ENCODE peak calls at places on chromosomes 16 and 17, in ten cellular contexts. One of them, this sample, is unnamed.

GRCh38 chr16:56424404-56424765 is 960 bp downstream of the AMFR start:
- DNase-seq in MM.1S: no peak
- DNase-seq in stimulated activated CD8-positive, alpha-beta memory T cell treated with anti-CD3 and anti-CD28 coated beads, Interleukin-7, amount 100 ng/mL, for 48 hours: no peak
- DNase-seq in 8988T: no peak
- DNase-seq in tibial nerve: no peak
- DNase-seq in H7: no peak
- DNase-seq in endothelial cell: no peak
- DNase-seq in germinal center: no peak
- DNase-seq in Right ventricle myocardium superior: no peak
- DNase-seq in substantia nigra: no peak
- DNase-seq in this sample: no peak

GRCh38 chr16:82082543-82083244 is 47.6 kb downstream of the HSD17B2 start:
- DNase-seq in MM.1S: peak; percentile 28
- DNase-seq in stimulated activated CD8-positive, alpha-beta memory T cell treated with anti-CD3 and anti-CD28 coated beads, Interleukin-7, amount 100 ng/mL, for 48 hours: peak; percentile 7
- DNase-seq in 8988T: no peak
- DNase-seq in tibial nerve: no peak
- DNase-seq in H7: no peak
- DNase-seq in endothelial cell: no peak
- DNase-seq in germinal center: no peak
- DNase-seq in Right ventricle myocardium superior: no peak
- DNase-seq in substantia nigra: no peak
- DNase-seq in this sample: no peak

GRCh38 chr17:78142113-78142861 is 3.9 kb upstream of the C17orf99 start:
- DNase-seq in MM.1S: no peak
- DNase-seq in stimulated activated CD8-positive, alpha-beta memory T cell treated with anti-CD3 and anti-CD28 coated beads, Interleukin-7, amount 100 ng/mL, for 48 hours: no peak
- DNase-seq in 8988T: no peak
- DNase-seq in tibial nerve: no peak
- DNase-seq in H7: no peak
- DNase-seq in endothelial cell: no peak
- DNase-seq in germinal center: no peak
- DNase-seq in Right ventricle myocardium superior: no peak
- DNase-seq in substantia nigra: no peak
- DNase-seq in this sample: peak; percentile 75

GRCh38 chr16:57775661-57776469 is 26.4 kb downstream of the KIFC3 start:
- DNase-seq in MM.1S: no peak
- DNase-seq in stimulated activated CD8-positive, alpha-beta memory T cell treated with anti-CD3 and anti-CD28 coated beads, Interleukin-7, amount 100 ng/mL, for 48 hours: no peak
- DNase-seq in 8988T: no peak
- DNase-seq in tibial nerve: peak; percentile 22
- DNase-seq in H7: peak; percentile 95
- DNase-seq in endothelial cell: peak; percentile 82
- DNase-seq in germinal center: no peak
- DNase-seq in Right ventricle myocardium superior: no peak
- DNase-seq in substantia nigra: no peak
- DNase-seq in this sample: peak; percentile 77

GRCh38 chr17:6894206-6894528 is 62.6 kb upstream of the TEKT1 start:
- DNase-seq in MM.1S: no peak
- DNase-seq in stimulated activated CD8-positive, alpha-beta memory T cell treated with anti-CD3 and anti-CD28 coated beads, Interleukin-7, amount 100 ng/mL, for 48 hours: peak; percentile 5
- DNase-seq in 8988T: peak; percentile 26
- DNase-seq in tibial nerve: no peak
- DNase-seq in H7: peak; percentile 91
- DNase-seq in endothelial cell: peak; percentile 69
- DNase-seq in germinal center: peak; percentile 31
- DNase-seq in Right ventricle myocardium superior: no peak
- DNase-seq in substantia nigra: no peak
- DNase-seq in this sample: peak; percentile 2

GRCh38 chr17:77436058-77436442 is 295.3 kb downstream of the SEC14L1 start:
- DNase-seq in MM.1S: no peak
- DNase-seq in stimulated activated CD8-positive, alpha-beta memory T cell treated with anti-CD3 and anti-CD28 coated beads, Interleukin-7, amount 100 ng/mL, for 48 hours: no peak
- DNase-seq in 8988T: no peak
- DNase-seq in tibial nerve: no peak
- DNase-seq in H7: peak; percentile 86
- DNase-seq in endothelial cell: peak; percentile 71
- DNase-seq in germinal center: no peak
- DNase-seq in Right ventricle myocardium superior: peak; percentile 69
- DNase-seq in substantia nigra: no peak
- DNase-seq in this sample: no peak

GRCh38 chr16:68085259-68086071 is at the start of gene NFATC3:
- DNase-seq in MM.1S: peak; percentile 99
- DNase-seq in stimulated activated CD8-positive, alpha-beta memory T cell treated with anti-CD3 and anti-CD28 coated beads, Interleukin-7, amount 100 ng/mL, for 48 hours: peak; percentile 98
- DNase-seq in 8988T: peak; percentile 95
- DNase-seq in tibial nerve: peak; percentile 94
- DNase-seq in H7: peak; percentile 95
- DNase-seq in endothelial cell: peak; percentile 98
- DNase-seq in germinal center: peak; percentile 98
- DNase-seq in Right ventricle myocardium superior: peak; percentile 100
- DNase-seq in substantia nigra: peak; percentile 91
- DNase-seq in this sample: peak; percentile 100

GRCh38 chr16:30893082-30893743 is 664 bp downstream of the BCL7C start:
- DNase-seq in MM.1S: peak; percentile 25
- DNase-seq in stimulated activated CD8-positive, alpha-beta memory T cell treated with anti-CD3 and anti-CD28 coated beads, Interleukin-7, amount 100 ng/mL, for 48 hours: no peak
- DNase-seq in 8988T: no peak
- DNase-seq in tibial nerve: no peak
- DNase-seq in H7: peak; percentile 82
- DNase-seq in endothelial cell: no peak
- DNase-seq in germinal center: peak; percentile 40
- DNase-seq in Right ventricle myocardium superior: no peak
- DNase-seq in substantia nigra: no peak
- DNase-seq in this sample: peak; percentile 27

GRCh38 chr17:45851873-45852272 is 7.2 kb downstream of the SPPL2C start:
- DNase-seq in MM.1S: no peak
- DNase-seq in stimulated activated CD8-positive, alpha-beta memory T cell treated with anti-CD3 and anti-CD28 coated beads, Interleukin-7, amount 100 ng/mL, for 48 hours: no peak
- DNase-seq in 8988T: no peak
- DNase-seq in tibial nerve: no peak
- DNase-seq in H7: no peak
- DNase-seq in endothelial cell: no peak
- DNase-seq in germinal center: no peak
- DNase-seq in Right ventricle myocardium superior: no peak
- DNase-seq in substantia nigra: no peak
- DNase-seq in this sample: no peak

GRCh38 chr16:49078104-49078503 is 203.5 kb downstream of the CBLN1 start:
- DNase-seq in MM.1S: no peak
- DNase-seq in stimulated activated CD8-positive, alpha-beta memory T cell treated with anti-CD3 and anti-CD28 coated beads, Interleukin-7, amount 100 ng/mL, for 48 hours: no peak
- DNase-seq in 8988T: no peak
- DNase-seq in tibial nerve: no peak
- DNase-seq in H7: no peak
- DNase-seq in endothelial cell: no peak
- DNase-seq in germinal center: no peak
- DNase-seq in Right ventricle myocardium superior: no peak
- DNase-seq in substantia nigra: no peak
- DNase-seq in this sample: no peak

GRCh38 chr16:27999687-28000086 is 63.8 kb downstream of the GSG1L start:
- DNase-seq in MM.1S: no peak
- DNase-seq in stimulated activated CD8-positive, alpha-beta memory T cell treated with anti-CD3 and anti-CD28 coated beads, Interleukin-7, amount 100 ng/mL, for 48 hours: no peak
- DNase-seq in 8988T: no peak
- DNase-seq in tibial nerve: no peak
- DNase-seq in H7: no peak
- DNase-seq in endothelial cell: no peak
- DNase-seq in germinal center: no peak
- DNase-seq in Right ventricle myocardium superior: no peak
- DNase-seq in substantia nigra: no peak
- DNase-seq in this sample: no peak

GRCh38 chr16:81831722-81832126 is 52.6 kb downstream of the PLCG2 start:
- DNase-seq in MM.1S: peak; percentile 82
- DNase-seq in stimulated activated CD8-positive, alpha-beta memory T cell treated with anti-CD3 and anti-CD28 coated beads, Interleukin-7, amount 100 ng/mL, for 48 hours: peak; percentile 59
- DNase-seq in 8988T: no peak
- DNase-seq in tibial nerve: peak; percentile 7
- DNase-seq in H7: peak; percentile 57
- DNase-seq in endothelial cell: peak; percentile 13
- DNase-seq in germinal center: peak; percentile 76
- DNase-seq in Right ventricle myocardium superior: peak; percentile 73
- DNase-seq in substantia nigra: no peak
- DNase-seq in this sample: peak; percentile 53

GRCh38 chr17:41500131-41500911 is 5.1 kb downstream of the KRT13 start:
- DNase-seq in MM.1S: no peak
- DNase-seq in stimulated activated CD8-positive, alpha-beta memory T cell treated with anti-CD3 and anti-CD28 coated beads, Interleukin-7, amount 100 ng/mL, for 48 hours: no peak
- DNase-seq in 8988T: peak; percentile 35
- DNase-seq in tibial nerve: no peak
- DNase-seq in H7: peak; percentile 66
- DNase-seq in endothelial cell: no peak
- DNase-seq in germinal center: no peak
- DNase-seq in Right ventricle myocardium superior: no peak
- DNase-seq in substantia nigra: no peak
- DNase-seq in this sample: no peak

GRCh38 chr16:87033541-87034300 is 283.5 kb downstream of the C16orf95 start:
- DNase-seq in MM.1S: no peak
- DNase-seq in stimulated activated CD8-positive, alpha-beta memory T cell treated with anti-CD3 and anti-CD28 coated beads, Interleukin-7, amount 100 ng/mL, for 48 hours: no peak
- DNase-seq in 8988T: no peak
- DNase-seq in tibial nerve: no peak
- DNase-seq in H7: peak; percentile 51
- DNase-seq in endothelial cell: no peak
- DNase-seq in germinal center: no peak
- DNase-seq in Right ventricle myocardium superior: no peak
- DNase-seq in substantia nigra: no peak
- DNase-seq in this sample: no peak

GRCh38 chr17:73705594-73705993 is 61.3 kb upstream of the SDK2 start:
- DNase-seq in MM.1S: no peak
- DNase-seq in stimulated activated CD8-positive, alpha-beta memory T cell treated with anti-CD3 and anti-CD28 coated beads, Interleukin-7, amount 100 ng/mL, for 48 hours: no peak
- DNase-seq in 8988T: no peak
- DNase-seq in tibial nerve: no peak
- DNase-seq in H7: no peak
- DNase-seq in endothelial cell: no peak
- DNase-seq in germinal center: no peak
- DNase-seq in Right ventricle myocardium superior: no peak
- DNase-seq in substantia nigra: no peak
- DNase-seq in this sample: no peak

GRCh38 chr17:66466933-66467367 is 164.5 kb downstream of the PRKCA start:
- DNase-seq in MM.1S: peak; percentile 24
- DNase-seq in stimulated activated CD8-positive, alpha-beta memory T cell treated with anti-CD3 and anti-CD28 coated beads, Interleukin-7, amount 100 ng/mL, for 48 hours: peak; percentile 68
- DNase-seq in 8988T: peak; percentile 34
- DNase-seq in tibial nerve: no peak
- DNase-seq in H7: no peak
- DNase-seq in endothelial cell: no peak
- DNase-seq in germinal center: no peak
- DNase-seq in Right ventricle myocardium superior: no peak
- DNase-seq in substantia nigra: no peak
- DNase-seq in this sample: no peak

GRCh38 chr16:77657016-77657415 is 65.3 kb upstream of the NUDT7 start:
- DNase-seq in MM.1S: no peak
- DNase-seq in stimulated activated CD8-positive, alpha-beta memory T cell treated with anti-CD3 and anti-CD28 coated beads, Interleukin-7, amount 100 ng/mL, for 48 hours: peak; percentile 1
- DNase-seq in 8988T: no peak
- DNase-seq in tibial nerve: no peak
- DNase-seq in H7: peak; percentile 51
- DNase-seq in endothelial cell: no peak
- DNase-seq in germinal center: no peak
- DNase-seq in Right ventricle myocardium superior: no peak
- DNase-seq in substantia nigra: no peak
- DNase-seq in this sample: peak; percentile 26

This sample was measured in RPMI8226.